ENCODE peak calls at places on chromosome 22, in ten cellular contexts. E is HS-27A, M is caudate nucleus, K is dermis microvascular lymphatic vessel endothelial cell, W is ureter, I is C1 segment of cervical spinal cord, N is M059J, J is iris pigment epithelial cell, P is mucosa of descending colon, F is K562. B is an unnamed sample.

GRCh38 chr22:25069758-25070461 is 117.4 kb downstream of the KIAA1671 start:
- DNase-seq in E (no peak), M (no peak), K (peak), W (no peak), I (no peak), N (no peak), J (no peak), P (peak), F (no peak), B (peak)

GRCh38 chr22:50189184-50189848 is 3.6 kb downstream of the TRABD start:
- DNase-seq in E (no peak), M (no peak), K (no peak), W (no peak), I (no peak), N (no peak), J (no peak), P (peak), F (no peak), B (no peak)

GRCh38 chr22:21866821-21867527 is 471 bp downstream of the MAPK1 start:
- DNase-seq in E (no peak), M (no peak), K (no peak), W (no peak), I (no peak), N (peak), J (peak), P (peak), F (peak), B (peak)

GRCh38 chr22:32426881-32427280 is 14.8 kb upstream of the RTCB start:
- DNase-seq in E (no peak), M (no peak), K (no peak), W (no peak), I (no peak), N (no peak), J (no peak), P (no peak), F (no peak), B (no peak)

GRCh38 chr22:41417622-41418390 is 28.8 kb downstream of the TOB2 start:
- DNase-seq in E (peak), M (peak), K (peak), W (peak), I (peak), N (peak), J (no peak), P (peak), F (no peak), B (no peak)

GRCh38 chr22:20663137-20663828 is 110.6 kb upstream of the SERPIND1 start:
- DNase-seq in E (no peak), M (no peak), K (no peak), W (no peak), I (no peak), N (no peak), J (no peak), P (no peak), F (no peak), B (no peak)

GRCh38 chr22:46148885-46149492 is 1.3 kb upstream of the PPARA start:
- DNase-seq in E (no peak), M (no peak), K (no peak), W (peak), I (no peak), N (no peak), J (no peak), P (no peak), F (no peak), B (no peak)

GRCh38 chr22:48554893-48555552 is 1272.7 kb downstream of the BRD1 start:
- DNase-seq in E (no peak), M (no peak), K (no peak), W (no peak), I (no peak), N (no peak), J (no peak), P (no peak), F (no peak), B (no peak)

GRCh38 chr22:39631857-39632256 is 61.3 kb downstream of the CACNA1I start:
- DNase-seq in E (no peak), M (no peak), K (no peak), W (no peak), I (no peak), N (no peak), J (no peak), P (no peak), F (no peak), B (no peak)

GRCh38 chr22:39117585-39118191 is 20.6 kb downstream of the APOBEC3H start:
- DNase-seq in E (no peak), M (no peak), K (peak), W (no peak), I (no peak), N (peak), J (peak), P (no peak), F (peak), B (peak)

GRCh38 chr22:29369460-29369859 is 18.9 kb downstream of the AP1B1 start:
- DNase-seq in E (no peak), M (no peak), K (peak), W (peak), I (peak), N (peak), J (peak), P (no peak), F (no peak), B (peak)

B was measured in erythroblast.